ENCODE peak calls at places on chromosome 3, in four cellular contexts. V, O, X and H are unnamed samples.
A peak's percentile ranks its signal among the peaks of the same experiment; 100 is the strongest.

GRCh38 chr3:8769088-8769822 is at the start of gene OXTR:
- DNase-seq in O (peak; percentile 47), V (peak; percentile 91), X (peak; percentile 89), H (peak; percentile 74)

GRCh38 chr3:108091498-108092259 is 848 bp upstream of the CD47 start:
- DNase-seq in X (no peak), V (no peak), O (peak; percentile 15), H (no peak)

GRCh38 chr3:193826126-193826795 is 233.3 kb downstream of the OPA1 start:
- DNase-seq in O (no peak), X (no peak), V (no peak), H (peak; percentile 42)

GRCh38 chr3:47016934-47017435 is 37.5 kb downstream of the NBEAL2 start:
- DNase-seq in V (no peak), X (peak; percentile 35), O (no peak), H (peak; percentile 61)

GRCh38 chr3:186949281-186949982 is 19.1 kb downstream of the ST6GAL1 start:
- DNase-seq in O (no peak), X (no peak), V (no peak), H (no peak)

GRCh38 chr3:103381286-103381685 is 946.5 kb downstream of the ZPLD1 start:
- DNase-seq in O (no peak), X (no peak), V (no peak), H (no peak)

GRCh38 chr3:111509308-111509707 is 32.7 kb upstream of the CD96 start:
- DNase-seq in V (no peak), X (no peak), O (no peak), H (no peak)

GRCh38 chr3:170529346-170529745 is 56.5 kb downstream of the SLC7A14 start:
- DNase-seq in X (no peak), O (no peak), V (no peak), H (no peak)

GRCh38 chr3:105611304-105612192 is 244.8 kb downstream of the ALCAM start:
- DNase-seq in X (no peak), V (no peak), O (no peak), H (no peak)